ENCODE peak calls at places on chromosomes 5 and 9, in four cellular contexts. S is B cell, N is suprapubic skin, Q is endothelial cell. W is an unnamed sample.

GRCh38 chr5:117547192-117547591 is 972.6 kb upstream of the SEMA6A start:
- DNase-seq in S (no peak), N (no peak), Q (no peak), W (no peak)

GRCh38 chr5:151684690-151685361 is 1.9 kb downstream of the SPARC start:
- DNase-seq in S (no peak), N (no peak), Q (peak; percentile 38), W (no peak)

GRCh38 chr5:172421-172820 is 18.9 kb upstream of the LRRC14B start:
- DNase-seq in S (no peak), N (peak; percentile 38), Q (no peak), W (no peak)

GRCh38 chr5:54658014-54658413 is 140.5 kb downstream of the SNX18 start:
- DNase-seq in S (no peak), N (no peak), Q (no peak), W (no peak)

GRCh38 chr9:129552064-129552463 is 68.8 kb downstream of the C9orf50 start:
- DNase-seq in S (no peak), N (no peak), Q (no peak), W (no peak)

GRCh38 chr5:122004201-122004600 is 42.4 kb downstream of the SRFBP1 start:
- DNase-seq in S (no peak), N (no peak), Q (no peak), W (no peak)

GRCh38 chr5:1521054-1521453 is 2.7 kb downstream of the LPCAT1 start:
- DNase-seq in S (peak; percentile 21), N (peak; percentile 55), Q (no peak), W (no peak)

GRCh38 chr5:142281012-142281374 is 43.8 kb downstream of the SPRY4 start:
- DNase-seq in S (no peak), N (no peak), Q (no peak), W (no peak)

GRCh38 chr9:128863647-128864046 is 18.1 kb downstream of the KYAT1 start:
- DNase-seq in S (peak; percentile 86), N (peak; percentile 91), Q (peak; percentile 90), W (peak; percentile 89)

GRCh38 chr5:36422957-36423356 is 121.3 kb upstream of the RANBP3L start:
- DNase-seq in S (no peak), N (no peak), Q (no peak), W (no peak)

GRCh38 chr9:95379630-95380029 is 62.1 kb upstream of the FANCC start:
- DNase-seq in S (no peak), N (no peak), Q (no peak), W (no peak)

GRCh38 chr9:78316151-78316892 is 19.4 kb downstream of the PSAT1 start:
- DNase-seq in S (no peak), N (peak; percentile 49), Q (no peak), W (no peak)

GRCh38 chr9:20408513-20408912 is 213.8 kb downstream of the MLLT3 start:
- DNase-seq in S (no peak), N (no peak), Q (no peak), W (no peak)

GRCh38 chr9:81032030-81032572 is 657.2 kb downstream of the TLE1 start:
- DNase-seq in S (no peak), N (no peak), Q (no peak), W (no peak)

GRCh38 chr5:14715481-14715880 is 51.0 kb downstream of the OTULIN start:
- DNase-seq in S (no peak), N (no peak), Q (no peak), W (no peak)

GRCh38 chr9:80951675-80952074 is 737.7 kb downstream of the TLE1 start:
- DNase-seq in S (no peak), N (no peak), Q (no peak), W (no peak)

GRCh38 chr9:133349965-133350624 is 2.1 kb downstream of the RPL7A start:
- DNase-seq in S (no peak), N (no peak), Q (no peak), W (no peak)

GRCh38 chr5:131264453-131265200 is 774 bp downstream of the CDC42SE2 start:
- DNase-seq in S (peak; percentile 53), N (no peak), Q (peak; percentile 49), W (no peak)

GRCh38 chr9:100697339-100697738 is 119.5 kb downstream of the CAVIN4 start:
- DNase-seq in S (no peak), N (no peak), Q (no peak), W (no peak)

GRCh38 chr9:100700689-100701318 is 122.9 kb downstream of the CAVIN4 start:
- DNase-seq in S (no peak), N (no peak), Q (peak; percentile 39), W (peak; percentile 34)
- TF ChIP-seq CTCF in S (peak; percentile 35), N (no peak), Q (peak; percentile 74), W (no peak)

GRCh38 chr5:174464504-174465165 is 259.7 kb upstream of the MSX2 start:
- DNase-seq in S (no peak), N (no peak), Q (no peak), W (no peak)
- TF ChIP-seq CTCF in S (no peak), N (no peak), Q (peak; percentile 44), W (no peak)

GRCh38 chr9:135456436-135457104 is 23.0 kb upstream of the PPP1R26 start:
- DNase-seq in S (no peak), N (no peak), Q (no peak), W (no peak)
- TF ChIP-seq CTCF in S (no peak), N (no peak), Q (no peak), W (no peak)

GRCh38 chr5:137492321-137492720 is 6.8 kb downstream of the SPOCK1 start:
- DNase-seq in S (no peak), N (no peak), Q (no peak), W (no peak)
- TF ChIP-seq CTCF in S (no peak), N (no peak), Q (no peak), W (no peak)

GRCh38 chr5:38207343-38207742 is 51.0 kb upstream of the EGFLAM start:
- DNase-seq in S (no peak), N (no peak), Q (no peak), W (no peak)
- TF ChIP-seq CTCF in S (no peak), N (no peak), Q (peak; percentile 54), W (no peak)

DNA sequence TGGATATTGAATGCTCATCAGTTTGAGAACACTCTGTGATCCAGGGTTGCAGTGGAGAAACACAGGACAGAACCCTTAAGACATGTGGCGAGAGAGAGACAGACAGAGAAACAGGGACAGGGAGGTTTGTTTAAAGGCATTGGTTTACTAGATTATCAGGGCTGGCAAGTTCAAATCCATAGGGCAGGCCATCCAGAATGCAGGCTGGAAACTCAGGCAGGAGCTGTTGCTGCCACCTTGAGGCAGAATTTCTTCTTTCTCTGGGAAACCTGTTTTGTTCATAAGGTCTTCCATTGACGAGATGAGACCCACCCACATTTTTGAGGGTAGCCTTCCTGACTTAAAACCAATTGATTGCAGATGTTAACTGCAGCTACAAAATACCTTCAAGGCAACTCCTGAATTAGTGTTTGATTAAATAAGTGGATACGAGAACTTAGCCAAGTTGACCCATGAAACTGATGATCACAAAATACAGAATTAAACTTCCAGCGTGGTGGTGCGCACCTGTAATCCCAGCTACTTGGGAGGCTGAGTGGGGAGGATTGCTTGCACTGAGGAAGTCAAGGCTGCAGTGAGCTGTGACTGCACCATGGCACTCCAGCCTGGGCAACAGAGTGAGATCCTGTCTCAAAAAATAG is 55.9 kb downstream of the NSUN2 start:
- DNase-seq in S (no peak), N (peak; percentile 29), Q (peak; percentile 33), W (peak; percentile 64)
- TF ChIP-seq CTCF in S (peak; percentile 32), N (no peak), Q (no peak), W (peak; percentile 15)

DNA sequence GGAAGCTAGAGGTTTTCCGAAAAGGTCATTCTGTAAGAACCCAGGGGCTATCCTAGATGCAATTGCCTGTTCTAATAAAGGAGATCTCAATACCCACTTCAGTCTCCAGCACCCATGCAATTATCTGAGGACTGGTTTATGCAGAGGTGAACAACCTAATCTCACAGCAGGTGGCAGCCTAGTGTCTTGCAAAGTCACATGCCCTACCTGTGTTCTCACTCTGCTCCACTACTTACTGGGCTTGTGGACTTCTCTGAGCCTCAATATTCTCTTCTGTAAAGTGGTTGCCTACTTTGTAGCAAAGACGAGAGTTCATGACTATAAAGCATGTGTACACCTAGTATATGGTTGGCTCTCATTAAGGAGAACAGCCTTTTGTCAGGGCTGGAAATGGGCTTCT is 21.0 kb upstream of the ALDH1B1 start:
- DNase-seq in S (no peak), N (no peak), Q (no peak), W (peak; percentile 72)
- TF ChIP-seq CTCF in S (no peak), N (no peak), Q (no peak), W (peak; percentile 45)

DNA sequence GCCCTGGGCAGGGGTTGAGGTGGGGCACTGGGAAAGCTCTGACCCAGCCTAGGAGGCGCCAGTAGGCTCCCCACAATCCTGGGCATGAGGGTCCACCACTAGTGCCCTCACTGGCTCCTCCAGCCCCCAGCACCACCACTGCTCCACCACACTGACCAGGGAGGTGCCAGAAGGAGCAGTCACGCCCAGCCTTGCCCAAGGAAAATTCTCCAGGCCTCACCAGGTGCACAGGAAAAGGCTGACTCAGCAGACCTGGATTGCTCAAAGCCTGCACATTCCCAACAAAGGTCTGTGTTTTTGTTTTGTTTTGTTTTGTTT is 62.9 kb downstream of the ZNF354C start:
- DNase-seq in S (no peak), N (peak; percentile 38), Q (no peak), W (no peak)
- TF ChIP-seq CTCF in S (no peak), N (no peak), Q (no peak), W (no peak)

GRCh38 chr9:123344273-123345096 is 11.5 kb upstream of the CRB2 start:
- DNase-seq in S (no peak), N (no peak), Q (no peak), W (no peak)
- TF ChIP-seq CTCF in S (no peak), N (no peak), Q (no peak), W (no peak)

W was measured in GM13976.